ENCODE peak calls at places on chromosome 16, in six cellular contexts. K, D, N, P, U and G are unnamed samples.

GRCh38 chr16:3912897-3913296 is 32.4 kb upstream of the CREBBP start:
- DNase-seq in P (no peak), K (no peak), D (no peak), U (no peak), N (no peak), G (no peak)

GRCh38 chr16:73216932-73217331 is 169.0 kb upstream of the ZFHX3 start:
- DNase-seq in N (no peak), U (no peak), P (no peak), D (no peak), K (no peak), G (no peak)

GRCh38 chr16:56985288-56985961 is 3.9 kb upstream of the NLRC5 start:
- DNase-seq in P (peak), D (peak), K (peak), N (no peak), U (no peak), G (no peak)

GRCh38 chr16:19167710-19168172 is 299 bp upstream of the SYT17 start:
- DNase-seq in U (peak), P (peak), D (peak), K (no peak), N (peak), G (peak)

GRCh38 chr16:75288596-75289120 is 37.2 kb upstream of the BCAR1 start:
- DNase-seq in U (no peak), N (no peak), P (peak), K (no peak), D (peak), G (peak)

GRCh38 chr16:85303354-85303883 is 191.1 kb upstream of the CIBAR2 start:
- DNase-seq in N (peak), D (peak), U (peak), P (peak), K (no peak), G (peak)

GRCh38 chr16:20844588-20844987 is 38.3 kb downstream of the REXO5 start:
- DNase-seq in D (no peak), K (no peak), P (peak), N (no peak), U (no peak), G (no peak)

GRCh38 chr16:88976359-88977027 is 514 bp downstream of the CBFA2T3 start:
- DNase-seq in D (no peak), K (no peak), P (no peak), U (no peak), N (no peak), G (no peak)

GRCh38 chr16:49019081-49019633 is 262.5 kb downstream of the CBLN1 start:
- DNase-seq in D (no peak), U (peak), N (no peak), P (no peak), K (no peak), G (no peak)

GRCh38 chr16:75087040-75087979 is 29.3 kb downstream of the LDHD start:
- DNase-seq in P (no peak), U (no peak), K (no peak), D (peak), N (no peak), G (no peak)

GRCh38 chr16:4015275-4015990 is 100.8 kb downstream of the ADCY9 start:
- DNase-seq in N (no peak), K (no peak), U (no peak), D (no peak), P (no peak), G (no peak)

GRCh38 chr16:86519649-86520316 is 9.5 kb downstream of the FOXF1 start:
- DNase-seq in U (peak), N (peak), K (peak), P (peak), D (peak), G (no peak)

GRCh38 chr16:30934827-30935557 is 11.6 kb downstream of the FBXL19 start:
- DNase-seq in U (peak), D (peak), N (peak), P (peak), K (no peak), G (no peak)

GRCh38 chr16:35737076-35737475 is 2277.7 kb downstream of the TP53TG3F start:
- DNase-seq in N (no peak), P (no peak), K (no peak), D (no peak), U (no peak), G (no peak)

GRCh38 chr16:4404247-4404966 is 12.0 kb downstream of the CORO7 start:
- DNase-seq in K (no peak), P (peak), N (peak), U (peak), D (peak), G (no peak)

GRCh38 chr16:54093281-54093680 is 193.3 kb downstream of the IRX3 start:
- DNase-seq in U (no peak), D (no peak), P (no peak), N (no peak), K (no peak), G (no peak)

GRCh38 chr16:24737391-24737871 is 8.0 kb downstream of the TNRC6A start:
- DNase-seq in D (no peak), U (no peak), P (no peak), K (no peak), N (no peak), G (no peak)

GRCh38 chr16:85861095-85861825 is 37.7 kb upstream of the IRF8 start:
- DNase-seq in N (no peak), K (no peak), D (no peak), U (no peak), P (no peak), G (no peak)

GRCh38 chr16:1839554-1839953 is 12.5 kb downstream of the FAHD1 start:
- DNase-seq in P (no peak), N (no peak), K (no peak), D (no peak), U (no peak), G (no peak)

GRCh38 chr16:83954577-83955016 is 1.6 kb downstream of the OSGIN1 start:
- DNase-seq in D (no peak), U (no peak), N (no peak), K (no peak), P (no peak), G (no peak)

GRCh38 chr16:4266372-4266771 is 6.5 kb downstream of the TFAP4 start:
- DNase-seq in K (no peak), D (no peak), P (peak), U (no peak), N (no peak), G (no peak)

GRCh38 chr16:46812781-46813555 is 18.0 kb downstream of the C16orf87 start:
- DNase-seq in P (no peak), K (no peak), N (no peak), U (no peak), D (no peak), G (no peak)

GRCh38 chr16:58024347-58024672 is 1.2 kb upstream of the MMP15 start:
- DNase-seq in N (no peak), D (no peak), U (no peak), P (no peak), K (no peak), G (no peak)

GRCh38 chr16:87145181-87146176 is 171.7 kb downstream of the C16orf95 start:
- DNase-seq in U (no peak), N (no peak), P (peak), D (no peak), K (no peak), G (no peak)